ENCODE peak calls at places on chromosomes 3 and 15, in six cellular contexts. K, G, M, E, C and V are unnamed samples.

GRCh38 chr15:41506796-41507341 is 6.8 kb downstream of the LTK start:
- DNase-seq in E (no peak), G (no peak), M (no peak), C (no peak), K (no peak), V (no peak)

GRCh38 chr15:91496754-91497691 is 356.5 kb upstream of the SLCO3A1 start:
- DNase-seq in E (no peak), M (no peak), G (no peak), C (no peak), K (no peak), V (no peak)

GRCh38 chr3:151432624-151433372 is 28.1 kb downstream of the IGSF10 start:
- DNase-seq in G (no peak), M (no peak), E (no peak), K (no peak), C (no peak), V (no peak)

GRCh38 chr3:13474021-13474420 is 6.1 kb upstream of the HDAC11 start:
- DNase-seq in K (no peak), E (no peak), M (no peak), C (no peak), G (no peak), V (no peak)

GRCh38 chr3:119098620-119099222 is 47.2 kb upstream of the TEX55 start:
- DNase-seq in C (no peak), K (peak), E (peak), G (peak), M (peak), V (peak)

GRCh38 chr3:143090966-143091365 is 28.6 kb upstream of the CHST2 start:
- DNase-seq in C (no peak), G (no peak), E (no peak), M (no peak), K (no peak), V (no peak)

GRCh38 chr3:57544181-57545125 is at the start of gene DNAH12:
- DNase-seq in E (no peak), M (no peak), C (no peak), G (no peak), K (peak), V (no peak)

GRCh38 chr3:122688996-122689395 is 8.4 kb downstream of the PARP14 start:
- DNase-seq in E (no peak), K (no peak), G (no peak), C (no peak), M (no peak), V (no peak)

GRCh38 chr15:67838789-67839332 is 984 bp downstream of the RNU6-1 start:
- DNase-seq in M (no peak), G (no peak), K (peak), C (peak), E (peak), V (no peak)

GRCh38 chr3:79019137-79019923 is 748.5 kb downstream of the ROBO1 start:
- DNase-seq in E (peak), K (peak), G (peak), M (peak), C (peak), V (peak)

GRCh38 chr15:69758810-69759410 is 306.3 kb downstream of the RPLP1 start:
- DNase-seq in C (no peak), G (no peak), E (no peak), M (no peak), K (peak), V (no peak)

GRCh38 chr15:33357845-33358244 is 47.1 kb downstream of the RYR3 start:
- DNase-seq in M (no peak), G (no peak), E (no peak), C (no peak), K (no peak), V (no peak)

GRCh38 chr3:31576521-31576920 is 43.8 kb downstream of the STT3B start:
- DNase-seq in M (no peak), G (no peak), K (no peak), E (no peak), C (no peak), V (no peak)

GRCh38 chr3:31579828-31580227 is 47.1 kb downstream of the STT3B start:
- DNase-seq in C (no peak), M (no peak), G (no peak), K (no peak), E (no peak), V (no peak)

GRCh38 chr3:31577232-31577631 is 44.5 kb downstream of the STT3B start:
- DNase-seq in M (no peak), K (no peak), E (no peak), G (no peak), C (no peak), V (no peak)

GRCh38 chr3:31581660-31582059 is 48.9 kb downstream of the STT3B start:
- DNase-seq in K (no peak), G (no peak), C (no peak), M (peak), E (no peak), V (no peak)

GRCh38 chr3:31580645-31581044 is 47.9 kb downstream of the STT3B start:
- DNase-seq in C (no peak), E (no peak), G (no peak), M (no peak), K (no peak), V (no peak)
- TF ChIP-seq CTCF in C (no peak), E (no peak), G (no peak), M (no peak), K (no peak), V (no peak)

GRCh38 chr3:171428892-171429291 is 31.3 kb downstream of the TNIK start:
- DNase-seq in G (no peak), M (no peak), C (no peak), E (no peak), K (no peak), V (no peak)
- H3K4me3 ChIP-seq in G (no peak), M (no peak), C (no peak), E (no peak), K (no peak), V (no peak)

GRCh38 chr15:81809543-81809942 is 236.3 kb downstream of the MEX3B start:
- DNase-seq in G (peak), K (no peak), E (no peak), C (no peak), M (no peak), V (no peak)
- TF ChIP-seq CTCF in G (no peak), K (no peak), E (no peak), C (no peak), M (no peak), V (peak)

DNA sequence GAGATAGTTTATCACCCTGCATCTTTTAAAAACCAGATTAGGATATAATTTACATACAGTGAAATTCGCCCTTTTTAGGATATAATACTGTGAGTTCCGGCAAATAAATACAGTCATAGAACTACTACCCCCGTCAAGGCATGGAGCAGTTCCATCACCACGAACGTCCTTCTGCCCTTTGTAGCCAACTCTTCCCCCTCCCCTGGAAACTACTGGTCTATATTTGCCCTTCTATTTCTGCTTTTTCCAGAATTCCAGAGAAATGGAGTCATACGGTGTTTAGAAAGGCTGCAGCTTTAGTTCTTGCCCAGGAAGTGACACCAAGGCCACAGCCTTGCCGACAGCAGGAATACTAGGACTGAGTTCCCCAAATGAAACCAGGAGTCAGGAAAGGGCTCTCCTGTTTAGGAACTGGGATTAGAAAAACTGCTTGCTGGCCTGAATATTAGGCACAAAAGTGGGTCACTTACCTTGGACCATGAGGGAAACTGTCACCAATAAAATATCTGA is 291.2 kb downstream of the FAM43A start:
- DNase-seq in K (peak), C (no peak), M (no peak), E (no peak), G (no peak), V (no peak)
- H3K4me3 ChIP-seq in K (no peak), C (no peak), M (no peak), E (no peak), G (no peak), V (no peak)

GRCh38 chr15:29208352-29208751 is 61.3 kb downstream of the NSMCE3 start:
- DNase-seq in G (peak), E (no peak), M (no peak), C (no peak), K (no peak), V (no peak)
- TF ChIP-seq CTCF in G (no peak), E (no peak), M (no peak), C (no peak), K (no peak), V (no peak)

DNA sequence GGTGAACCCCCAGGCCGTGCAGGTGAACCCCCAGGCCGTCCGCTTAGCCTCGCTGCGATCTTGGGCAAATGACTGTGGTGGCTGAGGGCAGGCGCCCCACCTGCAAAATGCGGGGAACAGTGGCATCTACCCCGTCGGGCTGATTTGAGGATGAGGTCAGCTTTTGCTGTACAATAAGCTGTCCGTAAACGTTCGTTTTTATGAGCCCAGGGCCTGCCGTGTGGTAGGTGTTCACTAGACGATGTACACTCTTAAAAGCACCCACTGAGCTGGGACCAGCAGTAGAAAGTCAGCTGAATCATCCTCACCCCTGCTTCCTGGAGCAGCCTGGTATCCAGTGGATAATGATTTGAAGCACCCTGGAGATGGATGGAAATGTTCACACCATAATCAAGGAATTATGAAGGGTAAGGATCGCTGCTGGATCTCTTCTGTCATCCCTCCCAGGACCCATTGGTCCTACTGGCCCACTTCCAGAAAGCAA is 943 bp upstream of the PCSK6 start:
- DNase-seq in G (no peak), M (no peak), E (no peak), K (no peak), C (no peak), V (no peak)
- H3K4me3 ChIP-seq in G (no peak), M (no peak), E (no peak), K (no peak), C (no peak), V (no peak)

DNA sequence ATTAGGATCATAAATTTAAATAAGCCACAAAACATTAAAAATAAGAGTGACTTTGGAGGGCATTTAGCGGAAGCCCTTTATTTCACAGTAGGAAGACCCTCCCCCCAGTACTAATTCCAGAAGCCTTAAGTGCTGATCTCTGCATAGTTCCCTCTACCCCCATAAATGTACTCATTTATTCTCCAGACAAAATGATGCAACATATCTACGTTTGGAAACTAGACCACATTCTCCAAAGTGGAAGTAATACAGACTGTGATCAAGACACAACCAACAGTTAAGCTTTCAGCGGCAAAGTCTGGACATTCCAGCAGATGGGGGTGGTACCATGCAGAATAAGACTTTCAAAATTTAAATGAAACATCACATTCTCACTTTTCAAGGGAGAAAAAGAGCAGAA is 44.8 kb upstream of the RPS17 start:
- DNase-seq in C (no peak), M (no peak), E (no peak), K (peak), G (no peak), V (no peak)
- TF ChIP-seq CTCF in C (no peak), M (peak), E (peak), K (peak), G (no peak), V (no peak)

GRCh38 chr15:74746389-74746788 is 2.3 kb upstream of the CYP1A2 start:
- DNase-seq in C (no peak), G (no peak), M (no peak), K (no peak), E (no peak), V (no peak)

GRCh38 chr15:74752011-74752410 is 3.4 kb downstream of the CYP1A2 start:
- DNase-seq in C (peak), M (no peak), E (no peak), G (no peak), K (no peak), V (no peak)

GRCh38 chr15:74749832-74750231 is 1.2 kb downstream of the CYP1A2 start:
- DNase-seq in K (no peak), C (peak), E (no peak), M (no peak), G (no peak), V (no peak)

GRCh38 chr15:74750759-74751158 is 2.1 kb downstream of the CYP1A2 start:
- DNase-seq in M (no peak), E (no peak), G (no peak), C (peak), K (no peak), V (no peak)

GRCh38 chr15:74748322-74748946 is at the start of gene CYP1A2:
- DNase-seq in G (no peak), E (no peak), K (no peak), C (peak), M (no peak), V (no peak)
- H3K4me3 ChIP-seq in G (no peak), E (no peak), K (no peak), C (no peak), M (no peak), V (no peak)